ENCODE peak calls at places on chromosome X, in four cellular contexts. N is upper lobe of left lung, H is HepG2, P is K562. E is an unnamed sample.

GRCh38 chrX:69076084-69076483 is 89.2 kb downstream of the PJA1 start:
- ATAC-seq in N (no peak), P (no peak), H (no peak), E (no peak)

GRCh38 chrX:87525771-87526229 is 8.2 kb downstream of the KLHL4 start:
- ATAC-seq in N (no peak), P (peak; percentile 56), H (no peak), E (no peak)

GRCh38 chrX:107324493-107325310 is 118.3 kb downstream of the DNAAF6 start:
- ATAC-seq in H (peak; percentile 65), N (peak; percentile 45), P (peak; percentile 83), E (no peak)

GRCh38 chrX:50805316-50805715 is 8.7 kb downstream of the SHROOM4 start:
- ATAC-seq in H (no peak), P (no peak), N (no peak), E (no peak)

GRCh38 chrX:135114392-135114791 is 5.9 kb downstream of the ETDB start:
- ATAC-seq in N (no peak), H (no peak), P (no peak), E (no peak)

GRCh38 chrX:129786210-129786651 is 6.5 kb downstream of the SASH3 start:
- ATAC-seq in H (no peak), N (no peak), P (peak; percentile 43), E (no peak)

GRCh38 chrX:150205011-150205410 is 158.1 kb upstream of the MAMLD1 start:
- ATAC-seq in N (no peak), H (no peak), P (peak; percentile 54), E (no peak)

GRCh38 chrX:149074429-149074828 is 430.7 kb downstream of the IDS start:
- ATAC-seq in N (no peak), P (no peak), H (no peak), E (peak; percentile 35)

GRCh38 chrX:135295944-135296305 is 13.4 kb upstream of the ETDC start:
- ATAC-seq in H (no peak), P (no peak), N (peak; percentile 51), E (peak; percentile 10)

GRCh38 chrX:79147477-79147876 is 3.0 kb downstream of the GPR174 start:
- ATAC-seq in N (no peak), P (no peak), H (no peak), E (no peak)

GRCh38 chrX:144259054-144259453 is 375.2 kb downstream of the UBE2NL start:
- ATAC-seq in P (no peak), H (no peak), N (no peak), E (no peak)

GRCh38 chrX:132774312-132774711 is 184.1 kb downstream of the HS6ST2 start:
- ATAC-seq in H (no peak), P (no peak), N (no peak), E (no peak)

GRCh38 chrX:2696698-2697215 is 5.7 kb downstream of the CD99 start:
- ATAC-seq in H (no peak), N (peak; percentile 51), P (peak; percentile 35), E (peak; percentile 68)

GRCh38 chrX:71056857-71057256 is 11.3 kb downstream of the SNX12 start:
- ATAC-seq in H (no peak), P (no peak), N (no peak), E (no peak)

GRCh38 chrX:150365953-150366911 is 3.1 kb downstream of the MAMLD1 start:
- ATAC-seq in P (peak; percentile 31), N (no peak), H (no peak), E (no peak)

GRCh38 chrX:9902651-9903050 is 64.5 kb upstream of the CLDN34 start:
- ATAC-seq in P (no peak), H (no peak), N (no peak), E (no peak)

GRCh38 chrX:25158635-25159034 is 142.9 kb upstream of the ARX start:
- ATAC-seq in P (no peak), N (no peak), H (no peak), E (no peak)

GRCh38 chrX:139967300-139967699 is 2.0 kb upstream of the CXorf66 start:
- ATAC-seq in N (no peak), P (peak; percentile 67), H (peak; percentile 49), E (no peak)

GRCh38 chrX:103774070-103774642 is 2.5 kb upstream of the PLP1 start:
- ATAC-seq in N (no peak), P (no peak), H (no peak), E (no peak)

GRCh38 chrX:46310815-46311497 is 234.3 kb downstream of the ZNF674 start:
- ATAC-seq in N (no peak), P (no peak), H (no peak), E (no peak)

GRCh38 chrX:18871970-18872369 is 111.9 kb downstream of the PHKA2 start:
- ATAC-seq in N (no peak), P (no peak), H (no peak), E (no peak)

GRCh38 chrX:318739-319578 is at the start of gene GTPBP6:
- ATAC-seq in H (peak; percentile 75), P (peak; percentile 82), N (peak; percentile 95), E (peak; percentile 95)
- TF ChIP-seq EP300 in H (no peak), P (no peak), N (no peak), E (no peak)

DNA sequence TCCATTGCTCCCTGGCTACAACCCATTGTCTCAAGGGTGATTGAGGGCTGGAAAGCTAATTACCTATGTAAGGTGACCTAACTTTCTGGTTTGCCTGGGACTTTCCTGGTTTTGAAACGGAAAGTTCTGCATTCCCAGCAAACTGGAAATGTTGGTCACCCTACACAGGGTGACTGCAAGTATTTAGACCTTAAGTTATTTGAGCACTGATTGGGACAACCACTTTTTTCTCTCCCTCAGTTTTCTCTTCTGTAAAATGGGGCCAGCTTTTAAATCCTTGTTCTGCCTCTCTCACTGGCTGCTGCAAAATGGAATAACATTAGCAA is 23.7 kb upstream of the MSN start:
- ATAC-seq in H (no peak), P (no peak), N (no peak), E (no peak)
- H3K27ac ChIP-seq in H (no peak overlapping the region), P (no peak overlapping the region), N (peak overlapping the region; percentile 77), E (no peak overlapping the region)

GRCh38 chrX:44223150-44223549 is 120.3 kb downstream of the EFHC2 start:
- ATAC-seq in H (no peak), N (no peak), P (no peak), E (no peak)
- TF ChIP-seq POLR2AphosphoS5 in H (no peak), N (no peak), P (no peak), E (no peak)

DNA sequence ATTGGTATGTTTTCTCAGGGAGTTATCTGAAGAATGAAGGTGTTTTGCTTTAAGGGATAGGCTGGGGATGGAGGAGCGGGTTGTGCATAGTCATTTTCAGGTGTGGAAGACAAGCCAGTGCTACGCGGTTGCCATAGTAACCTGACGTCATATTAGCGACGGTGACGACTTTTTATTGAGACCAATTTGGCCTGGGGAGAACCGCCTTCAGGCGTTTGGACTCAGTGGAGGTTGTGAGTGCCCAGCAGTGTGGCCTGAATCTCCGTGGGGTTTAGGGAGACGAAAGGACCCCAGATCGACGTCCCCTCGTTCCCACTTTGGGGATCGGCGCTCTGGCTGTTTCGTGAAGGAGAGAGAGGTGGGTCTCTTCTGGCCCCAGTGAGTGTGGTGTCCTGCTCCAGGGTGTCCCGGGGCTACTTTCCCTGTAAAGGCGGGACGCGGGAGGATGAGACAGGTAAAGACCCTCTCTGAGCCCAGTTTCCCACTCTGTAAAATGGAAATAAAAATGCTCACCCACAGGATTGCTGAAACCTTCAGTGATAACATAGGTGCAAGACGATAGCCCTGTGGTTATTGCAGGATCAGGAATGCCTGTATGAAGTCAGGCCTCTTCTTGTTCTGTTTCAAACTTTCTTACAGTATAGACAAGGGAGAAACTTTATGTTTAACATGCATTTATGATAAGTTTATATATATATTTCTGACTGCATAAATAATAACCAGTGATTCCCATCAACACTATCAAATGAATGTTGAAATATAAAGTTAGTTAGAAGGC is 48.6 kb downstream of the GPRASP3 start:
- ATAC-seq in H (peak; percentile 94), N (peak; percentile 81), P (peak; percentile 95), E (peak; percentile 86)
- TF ChIP-seq EP300 in H (no peak), N (no peak), P (no peak), E (no peak)

DNA sequence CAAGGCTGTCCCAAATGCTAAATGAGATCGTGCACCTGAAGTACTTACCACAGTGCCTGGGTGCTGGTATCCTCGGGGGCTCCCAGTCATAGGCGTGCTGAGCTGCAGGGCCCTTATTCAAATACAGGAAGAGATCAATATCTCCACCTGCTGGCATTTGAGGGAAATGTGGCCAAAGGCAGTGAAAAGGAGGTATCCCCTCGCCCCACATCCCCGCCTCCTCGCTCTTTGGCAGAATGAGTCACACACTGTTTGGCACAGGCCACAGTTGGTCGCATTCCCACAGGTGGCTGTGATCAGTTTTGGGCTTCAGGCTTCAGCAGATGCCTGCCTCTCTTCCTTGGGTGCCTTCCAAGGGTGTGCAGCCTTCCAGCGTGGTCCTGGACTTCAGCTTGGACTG is 28.4 kb downstream of the ZNF185 start:
- ATAC-seq in H (peak; percentile 88), N (no peak), P (peak; percentile 87), E (no peak)
- H3K27ac ChIP-seq in H (no peak overlapping the region), N (no peak overlapping the region), P (no peak overlapping the region), E (no peak overlapping the region)

DNA sequence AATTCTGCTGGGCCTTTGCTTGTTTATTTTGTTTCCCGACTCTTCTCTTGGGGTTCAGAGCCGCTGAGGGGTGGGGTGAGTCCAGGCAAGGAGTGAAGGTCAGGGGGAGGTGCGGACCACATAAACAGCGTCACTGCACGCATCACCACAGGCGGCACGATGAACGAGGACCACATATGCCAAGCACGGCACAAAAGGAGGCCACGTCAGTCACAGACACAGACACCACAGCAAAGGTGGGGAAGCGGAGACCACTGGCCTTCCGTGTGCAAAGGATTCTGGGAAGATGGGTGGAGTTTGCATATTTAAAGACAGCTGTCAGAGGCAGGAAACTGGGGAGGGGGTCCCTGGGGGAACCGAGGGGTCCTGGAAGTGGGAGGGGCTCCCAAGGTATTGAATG is 10.3 kb upstream of the TIMP1 start:
- ATAC-seq in N (no peak), H (no peak), P (no peak), E (no peak)
- TF ChIP-seq POLR2AphosphoS5 in N (no peak), H (no peak), P (no peak), E (no peak)

GRCh38 chrX:110145305-110145704 is 142.4 kb downstream of the TMEM164 start:
- ATAC-seq in P (no peak), H (no peak), N (no peak), E (no peak)

GRCh38 chrX:110146521-110146920 is 143.6 kb downstream of the TMEM164 start:
- ATAC-seq in P (peak; percentile 91), H (peak; percentile 85), N (peak; percentile 70), E (peak; percentile 65)

GRCh38 chrX:110143454-110144210 is 140.7 kb downstream of the TMEM164 start:
- ATAC-seq in H (no peak), N (no peak), P (no peak), E (no peak)

GRCh38 chrX:110142096-110142495 is 139.2 kb downstream of the TMEM164 start:
- ATAC-seq in N (no peak), H (no peak), P (peak; percentile 43), E (no peak)

GRCh38 chrX:110145854-110146253 is 142.9 kb downstream of the TMEM164 start:
- ATAC-seq in N (peak; percentile 61), P (peak; percentile 82), H (peak; percentile 73), E (peak; percentile 34)
- TF ChIP-seq EP300 in N (no peak), P (no peak), H (no peak), E (no peak)